ENCODE peak calls at places on chromosomes 7 and 10, in five cellular contexts. N is hepatocyte, T is GM23248, F is neural progenitor cell, I is SK-N-SH. E is an unnamed sample.

GRCh38 chr7:1508277-1508758 is 4.1 kb upstream of the INTS1 start:
- DNase-seq in N (no peak), F (no peak), T (no peak), I (no peak), E (peak; percentile 77)

GRCh38 chr7:142927085-142927745 is 6.3 kb downstream of the TRPV5 start:
- DNase-seq in I (no peak), F (no peak), N (no peak), T (no peak), E (no peak)

GRCh38 chr10:128422221-128422620 is 296.0 kb upstream of the MKI67 start:
- DNase-seq in F (no peak), I (no peak), N (no peak), T (no peak), E (no peak)

GRCh38 chr10:26540601-26541000 is 102.5 kb downstream of the APBB1IP start:
- DNase-seq in N (no peak), T (no peak), I (no peak), F (peak; percentile 78), E (peak; percentile 14)

GRCh38 chr7:82204694-82205093 is 238.9 kb downstream of the CACNA2D1 start:
- DNase-seq in T (peak; percentile 76), I (no peak), N (no peak), F (no peak), E (no peak)

GRCh38 chr7:101606176-101606923 is 22.7 kb downstream of the MYL10 start:
- DNase-seq in N (no peak), I (no peak), F (no peak), T (no peak), E (no peak)

GRCh38 chr10:128274938-128275337 is 148.7 kb upstream of the MKI67 start:
- DNase-seq in I (no peak), N (peak; percentile 23), T (peak; percentile 79), F (no peak), E (no peak)

GRCh38 chr7:130349911-130350782 is 5.5 kb downstream of the CPA5 start:
- DNase-seq in I (peak; percentile 25), T (no peak), F (peak; percentile 47), N (no peak), E (no peak)

GRCh38 chr10:132113766-132114365 is 48.1 kb downstream of the JAKMIP3 start:
- DNase-seq in T (no peak), F (no peak), N (no peak), I (no peak), E (no peak)

GRCh38 chr10:47223236-47223635 is 76.8 kb upstream of the GDF10 start:
- DNase-seq in I (no peak), T (no peak), F (no peak), N (no peak), E (no peak)

GRCh38 chr10:3889961-3890522 is 105.0 kb upstream of the KLF6 start:
- DNase-seq in F (no peak), N (peak; percentile 44), I (no peak), T (peak; percentile 68), E (no peak)

GRCh38 chr7:66267249-66267648 is 62.1 kb downstream of the TPST1 start:
- DNase-seq in T (peak; percentile 93), I (no peak), N (peak; percentile 23), F (no peak), E (no peak)

GRCh38 chr10:6711286-6711817 is 131.3 kb upstream of the PRKCQ start:
- DNase-seq in I (peak; percentile 46), F (no peak), N (no peak), T (no peak), E (no peak)

DNA sequence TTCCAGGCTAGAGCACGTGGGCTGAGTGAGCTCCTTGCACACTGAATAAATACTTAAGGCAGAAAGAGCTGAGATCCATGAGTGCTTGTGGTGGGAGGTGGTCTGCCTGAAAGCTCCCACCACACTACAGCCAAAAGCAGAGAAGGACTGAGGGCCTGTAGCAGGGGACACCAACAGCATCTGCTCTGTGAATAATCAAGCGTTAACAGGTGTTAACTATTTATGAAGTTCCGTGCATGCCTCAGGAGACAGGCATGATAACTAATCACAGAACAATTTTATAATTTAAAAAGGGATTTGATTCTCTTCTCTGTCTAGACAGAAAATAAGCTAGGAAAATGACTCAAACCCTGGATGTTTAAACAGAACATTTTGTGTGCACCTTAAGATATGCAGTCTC is 61.6 kb upstream of the GHITM start:
- DNase-seq in N (no peak), F (no peak), T (no peak), I (no peak), E (no peak)
- TF ChIP-seq EZH2phosphoT487 in N (no peak), F (no peak), T (no peak), I (no peak), E (no peak)

DNA sequence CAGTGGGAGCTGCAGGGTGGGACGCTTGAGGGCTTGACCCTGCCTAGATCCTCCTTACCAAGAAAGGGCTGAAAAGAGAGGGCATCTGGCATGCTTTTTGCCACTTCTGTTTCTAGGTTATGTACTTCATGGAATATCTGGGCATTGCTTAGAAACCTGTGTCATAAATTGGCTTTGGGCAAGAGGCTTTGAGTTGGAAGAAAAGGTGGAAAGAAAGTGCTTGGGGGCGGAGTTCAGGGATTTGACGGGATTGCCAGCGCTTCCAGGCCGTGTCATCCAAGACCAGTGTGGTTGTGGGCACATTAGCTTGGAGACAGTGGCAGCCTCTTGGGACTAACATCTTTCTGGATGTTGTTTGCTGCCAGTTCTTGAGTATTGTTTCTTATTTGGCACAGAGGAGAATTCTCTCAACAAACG is 825 bp downstream of the ZNF862 start:
- DNase-seq in T (peak; percentile 68), F (peak; percentile 34), N (no peak), I (peak; percentile 49), E (no peak)
- TF ChIP-seq EZH2phosphoT487 in T (no peak), F (peak; percentile 27), N (no peak), I (no peak), E (no peak)

GRCh38 chr10:104893711-104894110 is 252.6 kb downstream of the SORCS3 start:
- DNase-seq in N (no peak), T (no peak), I (no peak), F (no peak), E (no peak)
- TF ChIP-seq EZH2phosphoT487 in N (no peak), T (no peak), I (no peak), F (no peak), E (no peak)

GRCh38 chr10:57905866-57906265 is 361.8 kb downstream of the IPMK start:
- DNase-seq in F (peak; percentile 39), I (no peak), T (no peak), N (no peak), E (no peak)
- TF ChIP-seq EZH2phosphoT487 in F (no peak), I (no peak), T (no peak), N (no peak), E (no peak)